ENCODE peak calls at places on chromosomes 16 and 17, in five cellular contexts. M is upper lobe of right lung, D is cardiac muscle cell, F is neural progenitor cell, Y is left ventricle myocardium inferior. S is an unnamed sample. For H3K4me1, the result is how much of the 10 kb centered on the place peaks cover.

GRCh38 chr17:41547921-41548843 is 20.1 kb upstream of the KRT19 start:
- DNase-seq in M (peak), D (no peak), F (no peak), Y (no peak), S (peak)

GRCh38 chr16:57609541-57610401 is 18.7 kb upstream of the ADGRG1 start:
- DNase-seq in M (peak), D (no peak), F (no peak), Y (no peak), S (peak)

GRCh38 chr17:79720705-79721295 is 9.9 kb upstream of the ENPP7 start:
- DNase-seq in M (no peak), D (no peak), F (no peak), Y (no peak), S (no peak)

GRCh38 chr16:50602531-50603205 is 54.5 kb downstream of the NKD1 start:
- DNase-seq in M (no peak), D (no peak), F (no peak), Y (no peak), S (no peak)

GRCh38 chr17:34156741-34157589 is 98.1 kb upstream of the CCL2 start:
- DNase-seq in M (peak), D (peak), F (peak), Y (no peak), S (peak)

GRCh38 chr16:55842369-55843104 is 9.6 kb upstream of the CES1 start:
- DNase-seq in M (no peak), D (peak), F (peak), Y (no peak), S (no peak)

GRCh38 chr16:426906-427249 is 1.4 kb downstream of the RAB11FIP3 start:
- DNase-seq in M (no peak), D (no peak), F (no peak), Y (no peak), S (no peak)

GRCh38 chr16:23448392-23448791 is 4.6 kb downstream of the COG7 start:
- DNase-seq in M (no peak), D (no peak), F (no peak), Y (no peak), S (no peak)

GRCh38 chr16:726438-727290 is at the start of the genes CCDC78 and HAGHL:
- DNase-seq in M (peak), D (peak), F (peak), Y (peak), S (peak)

GRCh38 chr16:19844945-19845641 is 39.6 kb downstream of the GPRC5B start:
- DNase-seq in M (no peak), D (no peak), F (no peak), Y (no peak), S (no peak)

GRCh38 chr16:53080345-53081031 is 25.7 kb downstream of the CHD9 start:
- DNase-seq in M (no peak), D (no peak), F (no peak), Y (peak), S (peak)

GRCh38 chr16:667113-667779 is 686 bp upstream of the RHOT2 start:
- DNase-seq in M (no peak), D (no peak), F (no peak), Y (no peak), S (no peak)

GRCh38 chr17:34635876-34636275 is 56.5 kb downstream of the TMEM132E start:
- DNase-seq in M (no peak), D (no peak), F (no peak), Y (no peak), S (peak)

GRCh38 chr17:60524463-60525346 is 1.3 kb downstream of the APPBP2 start:
- DNase-seq in M (no peak), D (peak), F (no peak), Y (no peak), S (no peak)

GRCh38 chr17:17126131-17127110 is 79.7 kb downstream of the PLD6 start:
- DNase-seq in M (no peak), D (peak), F (no peak), Y (no peak), S (peak)

GRCh38 chr17:37490638-37491614 is 1.2 kb downstream of the DUSP14 start:
- DNase-seq in M (no peak), D (peak), F (peak), Y (peak), S (no peak)

GRCh38 chr17:80466188-80466705 is 10.2 kb downstream of the NPTX1 start:
- DNase-seq in M (no peak), D (no peak), F (no peak), Y (no peak), S (no peak)

GRCh38 chr16:57786632-57787518 is 15.4 kb downstream of the KIFC3 start:
- DNase-seq in M (peak), D (no peak), F (no peak), Y (peak), S (peak)

GRCh38 chr16:9257843-9258242 is 166.4 kb downstream of the HAPSTR1 start:
- DNase-seq in M (no peak), D (no peak), F (no peak), Y (no peak), S (no peak)

GRCh38 chr16:58044266-58045019 is 18.9 kb downstream of the MMP15 start:
- DNase-seq in M (no peak), D (no peak), F (no peak), Y (no peak), S (no peak)

GRCh38 chr16:88437367-88437964 is 15.6 kb upstream of the ZFPM1 start:
- DNase-seq in M (peak), D (peak), F (peak), Y (peak), S (no peak)

GRCh38 chr17:41178843-41179616 is 1.0 kb upstream of the KRTAP4-2 start:
- DNase-seq in M (no peak), D (no peak), F (no peak), Y (no peak), S (no peak)

GRCh38 chr17:45977506-45977824 is 21.6 kb upstream of the STH start:
- DNase-seq in M (no peak), D (no peak), F (no peak), Y (no peak), S (no peak)

GRCh38 chr17:18321309-18321708 is 6.2 kb downstream of the SMCR8 start:
- DNase-seq in M (no peak), D (peak), F (peak), Y (no peak), S (peak)

GRCh38 chr16:29664133-29664912 is 1.3 kb downstream of the SPN start:
- DNase-seq in M (peak), D (no peak), F (peak), Y (no peak), S (peak)

GRCh38 chr17:71899317-71899716 is 221.5 kb upstream of the SOX9 start:
- DNase-seq in M (no peak), D (no peak), F (no peak), Y (no peak), S (no peak)

GRCh38 chr17:36501963-36502362 is 15.5 kb downstream of the ZNHIT3 start:
- DNase-seq in M (no peak), D (no peak), F (no peak), Y (no peak), S (no peak)

GRCh38 chr17:77901476-77901875 is 57.0 kb upstream of the TNRC6C start:
- DNase-seq in M (peak), D (no peak), F (peak), Y (no peak), S (no peak)

GRCh38 chr17:27504188-27504995 is 48.1 kb downstream of the KSR1 start:
- DNase-seq in M (no peak), D (no peak), F (no peak), Y (no peak), S (no peak)

GRCh38 chr17:2172447-2172938 is 117.6 kb downstream of the HIC1 start:
- DNase-seq in M (no peak), D (no peak), F (peak), Y (peak), S (no peak)

GRCh38 chr16:4830408-4830807 is 16.7 kb downstream of the GLYR1 start:
- DNase-seq in M (peak), D (peak), F (no peak), Y (no peak), S (no peak)

GRCh38 chr16:1800703-1801102 is 7.2 kb upstream of the IGFALS start:
- DNase-seq in M (no peak), D (no peak), F (no peak), Y (no peak), S (no peak)

GRCh38 chr17:49680314-49680713 is 2.4 kb upstream of the SPOP start:
- DNase-seq in M (no peak), D (no peak), F (no peak), Y (no peak), S (no peak)

GRCh38 chr17:49676276-49676868 is 1.5 kb downstream of the SPOP start:
- DNase-seq in M (no peak), D (no peak), F (peak), Y (no peak), S (no peak)

GRCh38 chr17:49674507-49674906 is 3.4 kb downstream of the SPOP start:
- DNase-seq in M (no peak), D (no peak), F (no peak), Y (no peak), S (no peak)

GRCh38 chr17:49677933-49678847 is at the start of gene SPOP:
- DNase-seq in M (peak), D (peak), F (peak), Y (peak), S (peak)

DNA sequence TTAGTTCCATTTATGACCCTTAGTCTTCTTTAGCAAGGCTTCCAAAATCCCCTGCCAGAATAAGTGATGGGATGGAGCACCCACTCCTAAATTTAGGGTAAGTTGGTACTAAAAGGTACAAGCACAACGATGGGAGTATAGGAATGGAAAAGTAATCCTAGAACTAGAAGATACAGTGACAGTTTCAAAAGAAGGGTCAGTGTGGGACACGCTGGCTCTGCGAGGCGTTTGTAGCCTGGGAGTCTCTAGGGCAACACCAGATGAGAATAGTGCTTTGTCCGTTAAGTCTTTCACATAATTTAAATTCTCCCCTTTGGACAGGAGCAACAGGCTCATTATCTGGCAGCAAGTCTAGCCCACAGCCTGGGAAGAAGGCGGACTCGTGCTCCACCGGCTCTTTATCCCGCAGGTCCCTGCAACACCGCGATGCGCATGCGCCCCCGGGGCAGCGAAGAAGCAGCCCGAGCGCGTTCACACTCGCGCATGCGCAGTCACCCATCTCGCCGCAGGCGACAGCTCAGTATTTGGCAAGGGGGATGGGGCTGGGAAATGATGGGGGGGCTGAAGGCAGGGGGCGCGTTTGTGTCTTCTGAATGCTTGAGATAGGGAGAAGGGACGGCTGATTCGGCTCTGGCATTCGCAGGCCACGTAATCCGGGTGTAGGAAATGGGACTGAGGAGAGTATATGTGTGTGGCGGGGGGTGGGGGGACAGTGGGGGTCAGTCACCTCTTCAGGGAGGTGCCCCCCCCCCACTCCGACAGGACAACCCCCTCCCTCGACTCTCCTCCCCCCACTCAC is 564 bp downstream of the SPOP start:
- DNase-seq in M (peak), D (peak), F (peak), Y (peak), S (peak)
- TF ChIP-seq CTCF in M (no peak), D (no peak), F (no peak), Y (no peak), S (no peak)

GRCh38 chr17:64015447-64015846 is 5.0 kb downstream of the ICAM2 start:
- DNase-seq in M (no peak), D (no peak), F (no peak), Y (no peak), S (no peak)

GRCh38 chr17:64016248-64016784 is 4.1 kb downstream of the ICAM2 start:
- DNase-seq in M (no peak), D (no peak), F (no peak), Y (no peak), S (no peak)

GRCh38 chr17:64019486-64020067 is 856 bp downstream of the ICAM2 start:
- DNase-seq in M (no peak), D (no peak), F (no peak), Y (no peak), S (no peak)

GRCh38 chr17:64016974-64017373 is 3.5 kb downstream of the ICAM2 start:
- DNase-seq in M (no peak), D (no peak), F (no peak), Y (no peak), S (no peak)

DNA sequence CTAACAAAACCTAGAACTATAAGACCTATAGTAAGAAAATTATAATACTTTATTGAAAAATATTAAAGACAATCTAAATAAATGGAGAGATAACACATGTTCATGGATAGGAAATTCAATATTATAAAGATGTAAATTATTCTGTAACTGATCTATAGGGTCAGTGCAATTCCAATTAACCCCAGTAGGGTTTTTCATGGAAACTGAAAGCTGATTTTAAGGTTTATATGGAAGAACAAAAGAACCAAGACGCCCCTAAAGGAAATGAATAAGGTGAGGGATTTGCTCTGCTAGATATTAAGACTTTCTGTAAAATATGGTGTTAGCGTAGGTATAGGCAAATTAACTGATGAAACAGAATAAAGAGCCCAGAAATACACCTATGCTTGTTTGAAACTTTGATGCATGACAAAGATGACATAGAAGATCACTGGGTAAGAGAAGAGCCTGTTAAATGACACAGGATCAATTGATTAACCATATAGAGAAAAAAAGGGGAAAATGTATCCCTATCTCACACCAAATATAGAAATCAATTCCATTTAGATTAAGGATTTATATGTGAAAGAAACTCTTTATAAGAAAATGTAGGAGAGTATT is 3.0 kb downstream of the ICAM2 start:
- DNase-seq in M (no peak), D (no peak), F (no peak), Y (no peak), S (no peak)
- H3K4me1 ChIP-seq in M (under half), D (under half), F (under half), Y (under half), S (under half)

GRCh38 chr17:31261596-31261995 is 35.4 kb downstream of the OMG start:
- DNase-seq in M (no peak), D (no peak), F (no peak), Y (no peak), S (no peak)

GRCh38 chr17:31254654-31255053 is 42.4 kb downstream of the OMG start:
- DNase-seq in M (no peak), D (no peak), F (no peak), Y (no peak), S (no peak)

GRCh38 chr17:31260151-31260550 is 36.9 kb downstream of the OMG start:
- DNase-seq in M (no peak), D (no peak), F (no peak), Y (no peak), S (no peak)

GRCh38 chr17:31252741-31253140 is 44.3 kb downstream of the OMG start:
- DNase-seq in M (no peak), D (no peak), F (no peak), Y (no peak), S (no peak)

DNA sequence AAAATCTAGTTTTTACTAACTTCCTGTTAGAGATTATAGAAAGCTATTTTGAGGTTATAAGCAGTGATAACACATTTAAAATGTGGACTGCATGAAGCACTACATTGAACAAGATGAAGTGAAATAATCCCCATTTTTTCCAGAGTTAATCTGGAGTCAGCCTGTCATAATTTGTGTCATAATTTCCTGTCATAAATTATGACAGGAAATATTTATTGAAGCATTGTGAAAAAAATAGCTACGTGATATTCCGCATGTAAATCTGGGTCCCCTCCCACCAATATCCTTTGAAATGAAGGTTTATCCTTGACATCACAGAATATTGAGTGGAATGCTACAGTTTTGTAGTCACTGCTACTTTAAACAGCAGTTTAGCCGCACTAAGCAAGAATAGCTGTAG is 40.1 kb downstream of the OMG start:
- DNase-seq in M (no peak), D (no peak), F (no peak), Y (no peak), S (no peak)
- TF ChIP-seq CTCF in M (no peak), D (no peak), F (no peak), Y (no peak), S (no peak)

DNA sequence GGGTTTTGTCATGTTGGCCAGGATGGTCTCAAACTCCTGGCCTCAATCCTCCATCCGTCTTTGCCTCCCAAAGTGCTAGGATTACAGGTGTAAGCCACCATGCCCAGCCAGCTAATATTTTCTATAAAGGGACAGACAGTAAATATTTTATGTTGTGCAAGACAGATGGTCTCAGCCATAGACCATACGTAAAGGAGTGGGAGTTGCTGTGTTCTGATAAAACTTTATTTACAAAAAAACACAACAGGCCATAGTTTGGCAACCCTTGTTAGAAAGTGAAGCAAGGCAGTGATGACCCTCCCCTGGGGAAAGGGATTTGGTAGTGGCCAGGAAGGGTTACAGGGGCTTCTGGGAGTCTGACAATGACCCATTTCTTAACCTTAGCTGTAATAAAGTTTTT is 119.7 kb downstream of the GSG1L start:
- DNase-seq in M (no peak), D (no peak), F (no peak), Y (no peak), S (no peak)
- H3K4me1 ChIP-seq in M (under half), D (under half), F (under half), Y (under half), S (under half)

GRCh38 chr17:28744802-28745051 is 916 bp downstream of the TRAF4 start:
- DNase-seq in M (no peak), D (no peak), F (no peak), Y (no peak), S (no peak)

GRCh38 chr17:28745052-28745776 is 1.4 kb downstream of the TRAF4 start:
- DNase-seq in M (no peak), D (peak), F (peak), Y (no peak), S (peak)

GRCh38 chr17:28744104-28744801 is 442 bp downstream of the TRAF4 start:
- DNase-seq in M (peak), D (peak), F (peak), Y (peak), S (peak)

GRCh38 chr17:28741358-28742349 is 2.2 kb upstream of the TRAF4 start:
- DNase-seq in M (no peak), D (no peak), F (no peak), Y (no peak), S (peak)

GRCh38 chr17:28743243-28744103 is at the start of gene TRAF4:
- DNase-seq in M (peak), D (peak), F (peak), Y (peak), S (peak)
- TF ChIP-seq CTCF in M (no peak), D (no peak), F (no peak), Y (peak), S (peak)

GRCh38 chr17:57429966-57430365 is 173.6 kb downstream of the MSI2 start:
- DNase-seq in M (no peak), D (no peak), F (no peak), Y (no peak), S (no peak)
- H3K4me1 ChIP-seq in M (under half), D (under half), F (under half), Y (under half), S (under half)

GRCh38 chr16:86072328-86073102 is 173.6 kb downstream of the IRF8 start:
- DNase-seq in M (no peak), D (peak), F (peak), Y (peak), S (peak)
- TF ChIP-seq CTCF in M (peak), D (peak), F (peak), Y (peak), S (peak)